ENCODE peak calls at places on chromosomes 2 and 18, in six cellular contexts. One of them, this sample, is unnamed.

GRCh38 chr2:229401126-229401865 is 130.2 kb upstream of the PID1 start:
- DNase-seq in HCT116: no peak
- DNase-seq in stomach: no peak
- DNase-seq in suprapubic skin: no peak
- DNase-seq in K562: no peak
- DNase-seq in Panc1: no peak
- DNase-seq in this sample: no peak

GRCh38 chr2:152925540-152926448 is 207.4 kb downstream of the ARL6IP6 start:
- DNase-seq in HCT116: peak
- DNase-seq in stomach: peak
- DNase-seq in suprapubic skin: no peak
- DNase-seq in K562: peak
- DNase-seq in Panc1: peak
- DNase-seq in this sample: peak

GRCh38 chr2:148298201-148298600 is 277.3 kb downstream of the MBD5 start:
- DNase-seq in HCT116: no peak
- DNase-seq in stomach: no peak
- DNase-seq in suprapubic skin: no peak
- DNase-seq in K562: no peak
- DNase-seq in Panc1: no peak
- DNase-seq in this sample: no peak

GRCh38 chr18:58549814-58550339 is 79.0 kb downstream of the ALPK2 start:
- DNase-seq in HCT116: no peak
- DNase-seq in stomach: no peak
- DNase-seq in suprapubic skin: no peak
- DNase-seq in K562: no peak
- DNase-seq in Panc1: no peak
- DNase-seq in this sample: no peak

GRCh38 chr2:172339431-172340010 is 87.9 kb upstream of the ITGA6 start:
- DNase-seq in HCT116: no peak
- DNase-seq in stomach: no peak
- DNase-seq in suprapubic skin: no peak
- DNase-seq in K562: no peak
- DNase-seq in Panc1: no peak
- DNase-seq in this sample: no peak

GRCh38 chr18:54257015-54257414 is 12.3 kb upstream of the POLI start:
- DNase-seq in HCT116: no peak
- DNase-seq in stomach: no peak
- DNase-seq in suprapubic skin: no peak
- DNase-seq in K562: no peak
- DNase-seq in Panc1: no peak
- DNase-seq in this sample: no peak

GRCh38 chr2:142037051-142037450 is 93.8 kb downstream of the LRP1B start:
- DNase-seq in HCT116: no peak
- DNase-seq in stomach: no peak
- DNase-seq in suprapubic skin: no peak
- DNase-seq in K562: no peak
- DNase-seq in Panc1: no peak
- DNase-seq in this sample: no peak

GRCh38 chr2:28137221-28137620 is 246.7 kb downstream of the BABAM2 start:
- DNase-seq in HCT116: no peak
- DNase-seq in stomach: no peak
- DNase-seq in suprapubic skin: no peak
- DNase-seq in K562: no peak
- DNase-seq in Panc1: no peak
- DNase-seq in this sample: no peak

GRCh38 chr2:175002547-175003274 is 2.5 kb downstream of the CHN1 start:
- DNase-seq in HCT116: no peak
- DNase-seq in stomach: no peak
- DNase-seq in suprapubic skin: no peak
- DNase-seq in K562: no peak
- DNase-seq in Panc1: no peak
- DNase-seq in this sample: no peak

GRCh38 chr2:85741811-85742507 is 11.8 kb upstream of the ATOH8 start:
- DNase-seq in HCT116: no peak
- DNase-seq in stomach: peak
- DNase-seq in suprapubic skin: peak
- DNase-seq in K562: no peak
- DNase-seq in Panc1: no peak
- DNase-seq in this sample: no peak

GRCh38 chr2:23503682-23504081 is 118.7 kb downstream of the KLHL29 start:
- DNase-seq in HCT116: no peak
- DNase-seq in stomach: no peak
- DNase-seq in suprapubic skin: no peak
- DNase-seq in K562: no peak
- DNase-seq in Panc1: no peak
- DNase-seq in this sample: no peak

GRCh38 chr2:221926327-221926726 is 354.2 kb upstream of the EPHA4 start:
- DNase-seq in HCT116: no peak
- DNase-seq in stomach: no peak
- DNase-seq in suprapubic skin: no peak
- DNase-seq in K562: no peak
- DNase-seq in Panc1: no peak
- DNase-seq in this sample: no peak

GRCh38 chr2:191038741-191039140 is 24.8 kb upstream of the STAT1 start:
- DNase-seq in HCT116: no peak
- DNase-seq in stomach: no peak
- DNase-seq in suprapubic skin: no peak
- DNase-seq in K562: no peak
- DNase-seq in Panc1: no peak
- DNase-seq in this sample: no peak

GRCh38 chr2:171655584-171655983 is 31.7 kb upstream of the DYNC1I2 start:
- DNase-seq in HCT116: no peak
- DNase-seq in stomach: no peak
- DNase-seq in suprapubic skin: no peak
- DNase-seq in K562: no peak
- DNase-seq in Panc1: no peak
- DNase-seq in this sample: no peak

GRCh38 chr2:45093181-45093580 is 83.9 kb upstream of the SIX2 start:
- DNase-seq in HCT116: no peak
- DNase-seq in stomach: no peak
- DNase-seq in suprapubic skin: no peak
- DNase-seq in K562: no peak
- DNase-seq in Panc1: no peak
- DNase-seq in this sample: no peak

GRCh38 chr2:205755923-205756322 is 73.6 kb downstream of the NRP2 start:
- DNase-seq in HCT116: no peak
- DNase-seq in stomach: no peak
- DNase-seq in suprapubic skin: no peak
- DNase-seq in K562: no peak
- DNase-seq in Panc1: no peak
- DNase-seq in this sample: no peak

GRCh38 chr2:172765664-172766063 is 30.0 kb downstream of the RAPGEF4 start:
- DNase-seq in HCT116: no peak
- DNase-seq in stomach: no peak
- DNase-seq in suprapubic skin: no peak
- DNase-seq in K562: no peak
- DNase-seq in Panc1: no peak
- DNase-seq in this sample: no peak

GRCh38 chr2:133492719-133493366 is 75.4 kb downstream of the NCKAP5 start:
- DNase-seq in HCT116: no peak
- DNase-seq in stomach: no peak
- DNase-seq in suprapubic skin: no peak
- DNase-seq in K562: no peak
- DNase-seq in Panc1: no peak
- DNase-seq in this sample: no peak

GRCh38 chr2:101114815-101115214 is 36.4 kb downstream of the TBC1D8 start:
- DNase-seq in HCT116: no peak
- DNase-seq in stomach: no peak
- DNase-seq in suprapubic skin: no peak
- DNase-seq in K562: no peak
- DNase-seq in Panc1: no peak
- DNase-seq in this sample: no peak

GRCh38 chr2:71548589-71549485 is 95.5 kb downstream of the DYSF start:
- DNase-seq in HCT116: peak
- DNase-seq in stomach: peak
- DNase-seq in suprapubic skin: peak
- DNase-seq in K562: peak
- DNase-seq in Panc1: peak
- DNase-seq in this sample: peak
- TF ChIP-seq POLR2AphosphoS5 in HCT116: no peak
- TF ChIP-seq POLR2AphosphoS5 in stomach: no peak
- TF ChIP-seq POLR2AphosphoS5 in suprapubic skin: no peak
- TF ChIP-seq POLR2AphosphoS5 in K562: no peak
- TF ChIP-seq POLR2AphosphoS5 in Panc1: no peak
- TF ChIP-seq POLR2AphosphoS5 in this sample: no peak

DNA sequence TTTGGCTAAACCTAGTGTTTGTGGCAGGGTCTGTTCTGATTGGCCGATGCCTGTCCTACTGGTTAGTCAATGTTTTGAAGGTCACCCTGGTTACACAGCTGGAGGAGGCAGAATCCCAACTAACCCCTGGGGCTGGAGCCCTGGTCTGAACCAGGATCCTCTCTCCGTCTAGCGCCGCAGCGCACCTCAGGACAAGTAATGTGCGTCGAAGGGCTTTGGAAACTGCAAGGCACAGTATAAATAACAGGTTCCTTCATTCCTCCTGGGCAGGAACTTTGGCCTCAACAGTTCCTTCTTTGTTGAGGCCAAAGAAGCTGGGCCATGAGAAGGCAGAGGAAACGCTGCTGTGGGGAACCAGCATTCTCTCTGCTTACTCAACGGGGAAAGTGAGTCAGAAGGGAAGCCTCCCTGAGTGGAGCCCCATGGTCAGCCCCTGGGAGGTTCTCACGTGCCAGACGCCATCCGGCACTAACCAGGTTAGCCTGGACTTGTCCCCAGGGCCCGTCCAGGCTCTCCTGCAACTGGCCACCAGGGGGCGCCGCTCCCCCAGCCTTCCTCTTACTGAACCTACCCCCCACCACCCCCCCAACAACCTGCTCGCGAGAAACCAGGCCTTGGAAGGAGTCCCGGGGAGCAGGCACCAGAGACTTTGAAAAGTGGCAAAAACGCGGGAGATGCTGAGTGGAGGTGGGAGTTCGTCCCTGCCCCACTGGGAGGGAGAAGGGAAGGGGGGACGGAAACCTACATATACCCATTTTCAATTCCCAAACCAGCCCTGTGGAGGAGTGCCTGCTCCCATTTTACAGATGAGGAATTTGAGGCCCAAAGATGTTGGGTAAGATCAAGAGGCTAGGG is 19.8 kb downstream of the TEX44 start:
- DNase-seq in HCT116: peak
- DNase-seq in stomach: peak
- DNase-seq in suprapubic skin: peak
- DNase-seq in K562: peak
- DNase-seq in Panc1: peak
- DNase-seq in this sample: peak
- TF ChIP-seq POLR2AphosphoS5 in HCT116: peak
- TF ChIP-seq POLR2AphosphoS5 in stomach: peak
- TF ChIP-seq POLR2AphosphoS5 in suprapubic skin: peak
- TF ChIP-seq POLR2AphosphoS5 in K562: no peak
- TF ChIP-seq POLR2AphosphoS5 in Panc1: peak
- TF ChIP-seq POLR2AphosphoS5 in this sample: no peak

GRCh38 chr2:128622371-128622770 is 303.7 kb upstream of the HS6ST1 start:
- DNase-seq in HCT116: no peak
- DNase-seq in stomach: no peak
- DNase-seq in suprapubic skin: no peak
- DNase-seq in K562: no peak
- DNase-seq in Panc1: no peak
- DNase-seq in this sample: no peak
- TF ChIP-seq POLR2AphosphoS5 in HCT116: no peak
- TF ChIP-seq POLR2AphosphoS5 in stomach: no peak
- TF ChIP-seq POLR2AphosphoS5 in suprapubic skin: no peak
- TF ChIP-seq POLR2AphosphoS5 in K562: no peak
- TF ChIP-seq POLR2AphosphoS5 in Panc1: no peak
- TF ChIP-seq POLR2AphosphoS5 in this sample: no peak

GRCh38 chr2:218399391-218400166 is at the start of gene CTDSP1:
- DNase-seq in HCT116: peak
- DNase-seq in stomach: peak
- DNase-seq in suprapubic skin: peak
- DNase-seq in K562: peak
- DNase-seq in Panc1: no peak
- DNase-seq in this sample: peak
- TF ChIP-seq POLR2AphosphoS5 in HCT116: peak
- TF ChIP-seq POLR2AphosphoS5 in stomach: peak
- TF ChIP-seq POLR2AphosphoS5 in suprapubic skin: peak
- TF ChIP-seq POLR2AphosphoS5 in K562: peak
- TF ChIP-seq POLR2AphosphoS5 in Panc1: peak
- TF ChIP-seq POLR2AphosphoS5 in this sample: no peak

GRCh38 chr2:68441179-68441993 is 25.7 kb downstream of the FBXO48 start:
- DNase-seq in HCT116: peak
- DNase-seq in stomach: peak
- DNase-seq in suprapubic skin: peak
- DNase-seq in K562: peak
- DNase-seq in Panc1: peak
- DNase-seq in this sample: peak
- TF ChIP-seq POLR2AphosphoS5 in HCT116: no peak
- TF ChIP-seq POLR2AphosphoS5 in stomach: peak
- TF ChIP-seq POLR2AphosphoS5 in suprapubic skin: no peak
- TF ChIP-seq POLR2AphosphoS5 in K562: no peak
- TF ChIP-seq POLR2AphosphoS5 in Panc1: no peak
- TF ChIP-seq POLR2AphosphoS5 in this sample: no peak

This sample was measured in GM12891.